ENCODE peak calls at places on chromosome 16, in nine cellular contexts. W is mucosa of gallbladder, G is activated T-cell treated with anti-CD3 and anti-CD28 coated beads for 1 hour, C is nephron progenitor cell, M is EL, N is anterior cingulate cortex, U is caudate nucleus, I is H9, S is amniotic stem cell. K is an unnamed sample.

GRCh38 chr16:1850981-1851380 is 21.0 kb downstream of the MEIOB start:
- DNase-seq in N (no peak), G (no peak), M (no peak), I (no peak), U (no peak), C (no peak), S (no peak), W (no peak), K (no peak)

GRCh38 chr16:4733211-4733742 is 794 bp downstream of the ANKS3 start:
- DNase-seq in W (no peak), U (no peak), M (no peak), S (no peak), G (no peak), C (no peak), I (no peak), N (no peak), K (no peak)

GRCh38 chr16:48831081-48831722 is 221.2 kb upstream of the N4BP1 start:
- DNase-seq in G (no peak), W (no peak), U (no peak), M (peak), S (no peak), I (peak), N (no peak), C (peak), K (peak)

GRCh38 chr16:27225536-27226360 is 22.4 kb downstream of the KDM8 start:
- DNase-seq in M (no peak), U (no peak), G (no peak), I (no peak), W (peak), N (no peak), C (no peak), S (no peak), K (no peak)

GRCh38 chr16:46743232-46743719 is 4.9 kb downstream of the MYLK3 start:
- DNase-seq in U (no peak), N (peak), C (no peak), M (peak), W (no peak), S (no peak), G (no peak), I (peak), K (peak)

GRCh38 chr16:10846213-10846998 is 27.8 kb upstream of the TVP23A start:
- DNase-seq in W (no peak), U (no peak), N (no peak), S (no peak), I (no peak), C (no peak), G (no peak), M (no peak), K (no peak)

GRCh38 chr16:59913666-59914065 is 1179.5 kb upstream of the GOT2 start:
- DNase-seq in S (no peak), N (no peak), U (no peak), G (no peak), C (no peak), W (no peak), M (no peak), I (no peak), K (no peak)

GRCh38 chr16:75000481-75001081 is 1.8 kb downstream of the ZNRF1 start:
- DNase-seq in C (peak), I (no peak), W (no peak), M (peak), N (no peak), G (no peak), S (no peak), U (peak), K (peak)

GRCh38 chr16:47018223-47018891 is 44.9 kb upstream of the DNAJA2 start:
- DNase-seq in I (peak), S (no peak), U (no peak), G (no peak), N (no peak), C (peak), W (peak), M (peak), K (peak)

GRCh38 chr16:73054131-73054496 is 6.2 kb upstream of the ZFHX3 start:
- DNase-seq in G (no peak), U (no peak), W (no peak), S (no peak), C (no peak), M (no peak), N (no peak), I (no peak), K (no peak)

GRCh38 chr16:74991593-74992403 is 6.9 kb upstream of the WDR59 start:
- DNase-seq in W (peak), N (no peak), G (no peak), U (no peak), M (no peak), I (no peak), C (no peak), S (no peak), K (no peak)

GRCh38 chr16:15644306-15644961 is 1.5 kb upstream of the MARF1 start:
- DNase-seq in W (no peak), C (no peak), M (peak), S (no peak), G (no peak), U (no peak), I (no peak), N (no peak), K (peak)

GRCh38 chr16:85986931-85987749 is 88.2 kb downstream of the IRF8 start:
- DNase-seq in W (no peak), C (peak), S (no peak), M (no peak), N (no peak), U (no peak), G (peak), I (peak), K (peak)

GRCh38 chr16:24538756-24539294 is 541 bp upstream of the RBBP6 start:
- DNase-seq in C (no peak), W (no peak), I (no peak), N (no peak), S (peak), G (no peak), M (no peak), U (no peak), K (no peak)

GRCh38 chr16:66026931-66027330 is 339.6 kb upstream of the CDH5 start:
- DNase-seq in W (no peak), U (no peak), N (no peak), G (no peak), M (no peak), I (no peak), S (no peak), C (no peak), K (no peak)

GRCh38 chr16:64225036-64225435 is 896.8 kb downstream of the CDH11 start:
- DNase-seq in M (no peak), C (no peak), N (no peak), S (no peak), U (no peak), W (no peak), G (no peak), I (no peak), K (no peak)

K was measured in M059J.